ENCODE peak calls at places on chromosomes 3 and 15, in six cellular contexts. One of them, this sample, is unnamed.
A peak's percentile ranks its signal among the peaks of the same experiment; 100 is the strongest.

GRCh38 chr15:96412919-96413231 is 82.4 kb downstream of the NR2F2 start:
- ATAC-seq in upper lobe of left lung: no peak
- ATAC-seq in HepG2: no peak
- ATAC-seq in A549: no peak
- ATAC-seq in K562: no peak
- ATAC-seq in GM12878: peak; percentile 41
- ATAC-seq in this sample: no peak

GRCh38 chr15:70810916-70811578 is 42.9 kb downstream of the LARP6 start:
- ATAC-seq in GM12878: no peak
- ATAC-seq in A549: peak; percentile 62
- ATAC-seq in HepG2: no peak
- ATAC-seq in K562: no peak
- ATAC-seq in upper lobe of left lung: no peak
- ATAC-seq in this sample: no peak

GRCh38 chr3:72185549-72186484 is 400.9 kb upstream of the PROK2 start:
- ATAC-seq in A549: no peak
- ATAC-seq in K562: peak; percentile 86
- ATAC-seq in GM12878: peak; percentile 69
- ATAC-seq in upper lobe of left lung: no peak
- ATAC-seq in HepG2: no peak
- ATAC-seq in this sample: peak; percentile 43

GRCh38 chr15:83581381-83581780 is 72.5 kb upstream of the ADAMTSL3 start:
- ATAC-seq in A549: no peak
- ATAC-seq in GM12878: no peak
- ATAC-seq in upper lobe of left lung: no peak
- ATAC-seq in K562: no peak
- ATAC-seq in HepG2: no peak
- ATAC-seq in this sample: no peak

GRCh38 chr3:163730684-163731083 is 1347.6 kb downstream of the SI start:
- ATAC-seq in upper lobe of left lung: no peak
- ATAC-seq in A549: no peak
- ATAC-seq in HepG2: no peak
- ATAC-seq in GM12878: no peak
- ATAC-seq in K562: no peak
- ATAC-seq in this sample: no peak

GRCh38 chr3:156477306-156477705 is 77.6 kb downstream of the SSR3 start:
- ATAC-seq in GM12878: no peak
- ATAC-seq in A549: no peak
- ATAC-seq in upper lobe of left lung: no peak
- ATAC-seq in HepG2: no peak
- ATAC-seq in K562: no peak
- ATAC-seq in this sample: peak; percentile 41

GRCh38 chr3:8532251-8532831 is 30.7 kb downstream of the LMCD1 start:
- ATAC-seq in GM12878: no peak
- ATAC-seq in HepG2: peak; percentile 23
- ATAC-seq in upper lobe of left lung: peak; percentile 51
- ATAC-seq in K562: no peak
- ATAC-seq in A549: peak; percentile 29
- ATAC-seq in this sample: peak; percentile 75

GRCh38 chr3:176909044-176909443 is 288.2 kb downstream of the TBL1XR1 start:
- ATAC-seq in A549: no peak
- ATAC-seq in K562: no peak
- ATAC-seq in HepG2: no peak
- ATAC-seq in GM12878: no peak
- ATAC-seq in upper lobe of left lung: no peak
- ATAC-seq in this sample: no peak

GRCh38 chr15:49506341-49506740 is 83.3 kb downstream of the FGF7 start:
- ATAC-seq in A549: no peak
- ATAC-seq in K562: no peak
- ATAC-seq in HepG2: no peak
- ATAC-seq in upper lobe of left lung: no peak
- ATAC-seq in GM12878: no peak
- ATAC-seq in this sample: no peak

GRCh38 chr3:133881492-133881891 is 14.2 kb downstream of the RAB6B start:
- ATAC-seq in HepG2: no peak
- ATAC-seq in K562: no peak
- ATAC-seq in GM12878: no peak
- ATAC-seq in A549: no peak
- ATAC-seq in upper lobe of left lung: no peak
- ATAC-seq in this sample: no peak

GRCh38 chr3:125079675-125080045 is 23.9 kb upstream of the HEG1 start:
- ATAC-seq in upper lobe of left lung: no peak
- ATAC-seq in HepG2: no peak
- ATAC-seq in K562: no peak
- ATAC-seq in GM12878: no peak
- ATAC-seq in A549: peak; percentile 51
- ATAC-seq in this sample: no peak

GRCh38 chr3:49639551-49639950 is 34.6 kb upstream of the APEH start:
- ATAC-seq in HepG2: no peak
- ATAC-seq in upper lobe of left lung: no peak
- ATAC-seq in A549: no peak
- ATAC-seq in K562: no peak
- ATAC-seq in GM12878: no peak
- ATAC-seq in this sample: no peak

GRCh38 chr15:91966181-91966552 is 112.7 kb downstream of the SLCO3A1 start:
- ATAC-seq in A549: no peak
- ATAC-seq in HepG2: no peak
- ATAC-seq in GM12878: no peak
- ATAC-seq in K562: no peak
- ATAC-seq in upper lobe of left lung: no peak
- ATAC-seq in this sample: peak; percentile 26

GRCh38 chr3:71245971-71246860 is 337.3 kb downstream of the FOXP1 start:
- ATAC-seq in HepG2: peak; percentile 82
- ATAC-seq in upper lobe of left lung: no peak
- ATAC-seq in A549: no peak
- ATAC-seq in GM12878: no peak
- ATAC-seq in K562: peak; percentile 64
- ATAC-seq in this sample: no peak

GRCh38 chr15:85407421-85408269 is 27.2 kb downstream of the AKAP13 start:
- ATAC-seq in upper lobe of left lung: peak; percentile 75
- ATAC-seq in K562: no peak
- ATAC-seq in A549: peak; percentile 88
- ATAC-seq in GM12878: peak; percentile 72
- ATAC-seq in HepG2: peak; percentile 48
- ATAC-seq in this sample: peak; percentile 68
- TF ChIP-seq EP300 in upper lobe of left lung: no peak
- TF ChIP-seq EP300 in K562: no peak
- TF ChIP-seq EP300 in A549: no peak
- TF ChIP-seq EP300 in GM12878: no peak
- TF ChIP-seq EP300 in HepG2: no peak
- TF ChIP-seq EP300 in this sample: no peak

GRCh38 chr15:76336254-76337046 is at the start of gene ISL2:
- ATAC-seq in upper lobe of left lung: no peak
- ATAC-seq in A549: peak; percentile 95
- ATAC-seq in K562: peak; percentile 89
- ATAC-seq in HepG2: peak; percentile 73
- ATAC-seq in GM12878: peak; percentile 30
- ATAC-seq in this sample: peak; percentile 96
- TF ChIP-seq EP300 in upper lobe of left lung: no peak
- TF ChIP-seq EP300 in A549: peak; percentile 9
- TF ChIP-seq EP300 in K562: peak; percentile 44
- TF ChIP-seq EP300 in HepG2: peak; percentile 38
- TF ChIP-seq EP300 in GM12878: no peak
- TF ChIP-seq EP300 in this sample: no peak

GRCh38 chr15:35290301-35290721 is 205.2 kb upstream of the NANOGP8 start:
- ATAC-seq in HepG2: no peak
- ATAC-seq in upper lobe of left lung: no peak
- ATAC-seq in K562: no peak
- ATAC-seq in A549: no peak
- ATAC-seq in GM12878: no peak
- ATAC-seq in this sample: no peak
- TF ChIP-seq EP300 in HepG2: no peak
- TF ChIP-seq EP300 in upper lobe of left lung: no peak
- TF ChIP-seq EP300 in K562: no peak
- TF ChIP-seq EP300 in A549: no peak
- TF ChIP-seq EP300 in GM12878: no peak
- TF ChIP-seq EP300 in this sample: no peak

GRCh38 chr3:103904991-103905390 is 1461.7 kb upstream of the ALCAM start:
- ATAC-seq in HepG2: no peak
- ATAC-seq in GM12878: no peak
- ATAC-seq in upper lobe of left lung: no peak
- ATAC-seq in K562: no peak
- ATAC-seq in A549: no peak
- ATAC-seq in this sample: no peak
- TF ChIP-seq EP300 in HepG2: no peak
- TF ChIP-seq EP300 in GM12878: no peak
- TF ChIP-seq EP300 in upper lobe of left lung: no peak
- TF ChIP-seq EP300 in K562: no peak
- TF ChIP-seq EP300 in A549: no peak
- TF ChIP-seq EP300 in this sample: no peak

GRCh38 chr3:9890249-9891071 is at the start of gene JAGN1:
- ATAC-seq in K562: peak; percentile 87
- ATAC-seq in A549: peak; percentile 89
- ATAC-seq in upper lobe of left lung: peak; percentile 97
- ATAC-seq in GM12878: peak; percentile 90
- ATAC-seq in HepG2: peak; percentile 85
- ATAC-seq in this sample: peak; percentile 96
- TF ChIP-seq EP300 in K562: no peak
- TF ChIP-seq EP300 in A549: no peak
- TF ChIP-seq EP300 in upper lobe of left lung: no peak
- TF ChIP-seq EP300 in GM12878: peak; percentile 7
- TF ChIP-seq EP300 in HepG2: peak; percentile 46
- TF ChIP-seq EP300 in this sample: no peak

GRCh38 chr15:75367913-75368688 is at the start of gene MAN2C1:
- ATAC-seq in A549: peak; percentile 93
- ATAC-seq in HepG2: peak; percentile 91
- ATAC-seq in GM12878: peak; percentile 95
- ATAC-seq in upper lobe of left lung: peak; percentile 98
- ATAC-seq in K562: peak; percentile 97
- ATAC-seq in this sample: peak; percentile 97
- TF ChIP-seq EP300 in A549: no peak
- TF ChIP-seq EP300 in HepG2: peak; percentile 50
- TF ChIP-seq EP300 in GM12878: no peak
- TF ChIP-seq EP300 in upper lobe of left lung: no peak
- TF ChIP-seq EP300 in K562: peak; percentile 21
- TF ChIP-seq EP300 in this sample: no peak

GRCh38 chr15:69484837-69485236 is 32.2 kb downstream of the RPLP1 start:
- ATAC-seq in upper lobe of left lung: no peak
- ATAC-seq in A549: no peak
- ATAC-seq in HepG2: no peak
- ATAC-seq in K562: no peak
- ATAC-seq in GM12878: no peak
- ATAC-seq in this sample: no peak

GRCh38 chr15:69491051-69491505 is 38.5 kb downstream of the RPLP1 start:
- ATAC-seq in K562: no peak
- ATAC-seq in GM12878: no peak
- ATAC-seq in HepG2: no peak
- ATAC-seq in upper lobe of left lung: no peak
- ATAC-seq in A549: no peak
- ATAC-seq in this sample: peak; percentile 72

GRCh38 chr15:69490356-69491050 is 37.9 kb downstream of the RPLP1 start:
- ATAC-seq in K562: no peak
- ATAC-seq in GM12878: no peak
- ATAC-seq in upper lobe of left lung: no peak
- ATAC-seq in A549: no peak
- ATAC-seq in HepG2: no peak
- ATAC-seq in this sample: peak; percentile 29

GRCh38 chr15:69493406-69493805 is 40.8 kb downstream of the RPLP1 start:
- ATAC-seq in GM12878: no peak
- ATAC-seq in HepG2: no peak
- ATAC-seq in K562: no peak
- ATAC-seq in A549: no peak
- ATAC-seq in upper lobe of left lung: no peak
- ATAC-seq in this sample: no peak

DNA sequence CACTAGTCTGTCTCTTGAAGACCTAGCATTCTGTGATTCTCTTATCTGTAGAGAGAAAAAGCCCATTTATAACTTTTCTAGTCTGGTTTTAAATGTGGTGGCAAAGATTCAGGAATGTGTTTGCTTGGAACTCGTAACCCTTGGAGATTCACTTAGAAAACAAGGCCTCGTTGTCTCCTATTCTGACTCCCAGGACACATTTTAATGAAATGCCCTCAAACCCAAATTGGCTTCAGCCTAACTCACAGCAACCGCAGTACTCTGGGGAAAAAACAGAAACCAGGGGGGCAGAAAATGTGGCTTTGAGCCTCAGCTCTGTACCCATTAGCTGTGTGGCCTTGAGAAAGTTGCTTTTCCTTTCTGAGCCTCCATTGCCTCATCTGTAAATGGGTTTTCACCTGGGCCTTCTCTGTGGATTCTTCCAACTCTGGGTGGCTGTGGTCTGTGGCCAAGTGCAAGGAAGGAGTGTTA is 36.5 kb downstream of the RPLP1 start:
- ATAC-seq in K562: no peak
- ATAC-seq in upper lobe of left lung: no peak
- ATAC-seq in HepG2: no peak
- ATAC-seq in GM12878: no peak
- ATAC-seq in A549: no peak
- ATAC-seq in this sample: peak; percentile 18
- TF ChIP-seq EP300 in K562: no peak
- TF ChIP-seq EP300 in upper lobe of left lung: no peak
- TF ChIP-seq EP300 in HepG2: no peak
- TF ChIP-seq EP300 in GM12878: no peak
- TF ChIP-seq EP300 in A549: no peak
- TF ChIP-seq EP300 in this sample: no peak

DNA sequence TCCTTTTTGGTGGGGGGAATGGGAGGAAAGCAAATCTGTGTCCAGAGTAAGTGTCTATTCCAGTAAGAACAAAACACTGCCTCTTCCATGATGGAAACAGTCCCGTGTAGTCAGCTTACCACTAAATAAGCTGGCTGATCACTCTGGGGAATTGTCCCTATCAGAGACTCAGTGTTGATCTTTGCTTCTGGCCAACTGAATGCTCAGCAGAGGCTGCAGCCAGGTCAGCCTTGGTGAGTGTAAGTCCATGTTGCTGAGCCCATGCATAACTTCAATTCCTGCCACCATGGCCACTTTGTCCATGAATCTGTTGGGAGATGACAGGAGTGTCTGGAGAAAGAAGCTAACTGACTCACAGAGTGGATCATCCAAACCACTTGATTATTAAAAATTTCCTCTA is 33.8 kb upstream of the XCR1 start:
- ATAC-seq in HepG2: no peak
- ATAC-seq in GM12878: no peak
- ATAC-seq in A549: no peak
- ATAC-seq in K562: no peak
- ATAC-seq in upper lobe of left lung: no peak
- ATAC-seq in this sample: no peak
- TF ChIP-seq EP300 in HepG2: no peak
- TF ChIP-seq EP300 in GM12878: no peak
- TF ChIP-seq EP300 in A549: no peak
- TF ChIP-seq EP300 in K562: no peak
- TF ChIP-seq EP300 in upper lobe of left lung: no peak
- TF ChIP-seq EP300 in this sample: no peak

DNA sequence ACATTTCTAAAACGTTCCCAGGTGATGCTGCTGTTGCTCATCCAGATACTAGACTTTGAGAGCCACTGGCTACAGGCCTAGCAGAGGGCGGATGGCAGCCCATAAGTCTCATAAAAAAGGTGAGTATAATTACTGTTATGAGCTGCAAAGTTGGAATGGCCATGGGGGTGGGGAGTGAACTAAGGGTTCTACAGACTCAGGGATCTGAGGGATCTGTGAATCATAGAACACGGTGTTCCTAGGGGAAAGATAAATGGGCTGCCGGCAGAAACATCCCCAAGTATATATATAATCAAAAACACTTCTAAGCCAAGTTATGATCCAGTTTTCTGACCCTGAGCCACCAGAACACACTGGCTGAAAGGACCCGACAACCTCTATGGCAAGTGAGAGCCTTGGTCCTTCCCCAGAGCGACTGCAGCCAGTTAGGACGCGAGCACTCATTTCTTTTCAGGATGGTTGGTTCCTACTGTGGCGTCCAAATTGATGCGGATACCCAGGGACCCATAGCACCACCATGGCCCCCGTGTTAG is 7.9 kb upstream of the SYNM start:
- ATAC-seq in upper lobe of left lung: no peak
- ATAC-seq in K562: no peak
- ATAC-seq in GM12878: no peak
- ATAC-seq in A549: no peak
- ATAC-seq in HepG2: no peak
- ATAC-seq in this sample: peak; percentile 84
- TF ChIP-seq EP300 in upper lobe of left lung: no peak
- TF ChIP-seq EP300 in K562: no peak
- TF ChIP-seq EP300 in GM12878: no peak
- TF ChIP-seq EP300 in A549: no peak
- TF ChIP-seq EP300 in HepG2: no peak
- TF ChIP-seq EP300 in this sample: peak; percentile 23